ENCODE peak calls at places on chromosomes 2 and 18, in seven cellular contexts. I is activated CD8-positive, alpha-beta memory T cell treated with anti-CD3 and anti-CD28 coated beads for 48 hours; R is HS-5; V is HT-29; G is GM12865; Z is activated naive CD4-positive, alpha-beta T cell; E is stimulated activated CD4-positive, alpha-beta T cell treated with anti-CD3 and anti-CD28 coated beads, Interleukin-2, amount 100 ng/mL, for 48 hours. C is an unnamed sample.

GRCh38 chr2:219555956-219556355 is 12.1 kb downstream of the TMEM198 start:
- DNase-seq in I (no peak), R (no peak), V (no peak), G (no peak), Z (no peak), E (no peak), C (no peak)

GRCh38 chr2:235553696-235554100 is 59.9 kb downstream of the AGAP1 start:
- DNase-seq in I (no peak), R (no peak), V (no peak), G (no peak), Z (no peak), E (no peak), C (no peak)

GRCh38 chr2:54628418-54628817 is 95.0 kb upstream of the EML6 start:
- DNase-seq in I (no peak), R (no peak), V (no peak), G (no peak), Z (no peak), E (no peak), C (no peak)

GRCh38 chr2:8882094-8882493 is 44.7 kb upstream of the KIDINS220 start:
- DNase-seq in I (no peak), R (no peak), V (peak), G (peak), Z (no peak), E (no peak), C (no peak)

GRCh38 chr2:94966689-94967088 is 58.8 kb upstream of the MAL start:
- DNase-seq in I (no peak), R (no peak), V (no peak), G (no peak), Z (no peak), E (no peak), C (no peak)

GRCh38 chr2:5666798-5667197 is 25.4 kb upstream of the SOX11 start:
- DNase-seq in I (no peak), R (no peak), V (no peak), G (no peak), Z (no peak), E (no peak), C (no peak)

GRCh38 chr2:53724511-53724910 is 43.1 kb upstream of the CHAC2 start:
- DNase-seq in I (no peak), R (no peak), V (no peak), G (no peak), Z (no peak), E (no peak), C (no peak)

GRCh38 chr2:226796840-226797288 is 2.8 kb downstream of the IRS1 start:
- DNase-seq in I (no peak), R (no peak), V (peak), G (no peak), Z (no peak), E (no peak), C (no peak)

GRCh38 chr2:206084870-206085741 is 868 bp downstream of the INO80D start:
- DNase-seq in I (peak), R (no peak), V (peak), G (peak), Z (peak), E (peak), C (peak)

GRCh38 chr2:235545369-235546150 is 51.7 kb downstream of the AGAP1 start:
- DNase-seq in I (no peak), R (no peak), V (no peak), G (no peak), Z (no peak), E (no peak), C (no peak)

GRCh38 chr2:237289134-237289533 is 124.8 kb downstream of the COL6A3 start:
- DNase-seq in I (no peak), R (no peak), V (no peak), G (no peak), Z (no peak), E (no peak), C (no peak)

GRCh38 chr18:32152705-32153448 is 37.0 kb upstream of the MEP1B start:
- DNase-seq in I (no peak), R (no peak), V (no peak), G (peak), Z (no peak), E (no peak), C (no peak)

GRCh38 chr2:132824716-132825115 is 154.7 kb upstream of the LYPD1 start:
- DNase-seq in I (no peak), R (no peak), V (no peak), G (no peak), Z (no peak), E (no peak), C (no peak)

GRCh38 chr2:185644828-185645227 is 93.8 kb upstream of the FSIP2 start:
- DNase-seq in I (no peak), R (no peak), V (no peak), G (peak), Z (no peak), E (no peak), C (no peak)

GRCh38 chr2:127984551-127984950 is 43.3 kb downstream of the SAP130 start:
- DNase-seq in I (no peak), R (no peak), V (no peak), G (no peak), Z (no peak), E (no peak), C (no peak)

GRCh38 chr2:1687254-1687653 is 57.1 kb downstream of the PXDN start:
- DNase-seq in I (no peak), R (no peak), V (no peak), G (no peak), Z (no peak), E (no peak), C (no peak)

GRCh38 chr2:241561811-241562210 is 3.3 kb downstream of the BOK start:
- DNase-seq in I (no peak), R (no peak), V (peak), G (no peak), Z (no peak), E (no peak), C (no peak)

GRCh38 chr2:98355881-98356280 is 9.6 kb downstream of the CNGA3 start:
- DNase-seq in I (no peak), R (no peak), V (no peak), G (no peak), Z (no peak), E (no peak), C (no peak)

GRCh38 chr18:6576706-6577375 is 152.7 kb upstream of the ARHGAP28 start:
- DNase-seq in I (no peak), R (no peak), V (no peak), G (no peak), Z (no peak), E (no peak), C (no peak)

GRCh38 chr2:108145551-108145950 is 94.2 kb upstream of the SULT1C3 start:
- DNase-seq in I (no peak), R (peak), V (no peak), G (no peak), Z (no peak), E (no peak), C (no peak)

GRCh38 chr2:54088191-54088634 is 27.2 kb upstream of the ACYP2 start:
- DNase-seq in I (no peak), R (no peak), V (no peak), G (no peak), Z (no peak), E (no peak), C (no peak)

GRCh38 chr2:223469270-223470057 is 132.7 kb downstream of the SCG2 start:
- DNase-seq in I (no peak), R (peak), V (no peak), G (no peak), Z (no peak), E (no peak), C (no peak)

GRCh38 chr18:48274301-48274700 is 134.9 kb downstream of the ZBTB7C start:
- DNase-seq in I (no peak), R (no peak), V (no peak), G (no peak), Z (no peak), E (no peak), C (no peak)